ENCODE peak calls at places on chromosomes 5 and 9, in ten cellular contexts. D is naive thymus-derived CD8-positive, alpha-beta T cell; W is T-helper 9 cell; S is trophoblast cell; K is KBM-7; A is GM19239; G is kidney epithelial cell; H is T-helper 2 cell; E is activated T-cell treated with anti-CD3 and anti-CD28 coated beads for 1 hour; Y is nephron progenitor cell. P is an unnamed sample.

GRCh38 chr9:81069923-81070322 is 619.4 kb downstream of the TLE1 start:
- DNase-seq in D (no peak), W (no peak), S (no peak), K (no peak), A (no peak), G (no peak), H (no peak), E (no peak), Y (no peak), P (no peak)

GRCh38 chr5:146410272-146410671 is 36.9 kb upstream of the TCERG1 start:
- DNase-seq in D (no peak), W (no peak), S (no peak), K (no peak), A (no peak), G (no peak), H (no peak), E (no peak), Y (no peak), P (no peak)

GRCh38 chr5:158739941-158740340 is 359.8 kb downstream of the EBF1 start:
- DNase-seq in D (no peak), W (no peak), S (no peak), K (no peak), A (no peak), G (no peak), H (no peak), E (no peak), Y (no peak), P (no peak)

GRCh38 chr5:57745676-57746075 is 263.1 kb upstream of the ACTBL2 start:
- DNase-seq in D (no peak), W (no peak), S (no peak), K (no peak), A (no peak), G (no peak), H (no peak), E (no peak), Y (no peak), P (no peak)

GRCh38 chr5:60993875-60994571 is 49.0 kb downstream of the NDUFAF2 start:
- DNase-seq in D (no peak), W (no peak), S (no peak), K (no peak), A (no peak), G (no peak), H (no peak), E (no peak), Y (no peak), P (no peak)

GRCh38 chr5:157459715-157460599 is at the start of gene NIPAL4:
- DNase-seq in D (no peak), W (peak), S (no peak), K (no peak), A (no peak), G (no peak), H (no peak), E (peak), Y (peak), P (no peak)

GRCh38 chr5:69007726-69008368 is 86.0 kb upstream of the SLC30A5 start:
- DNase-seq in D (peak), W (peak), S (peak), K (peak), A (peak), G (peak), H (peak), E (peak), Y (peak), P (peak)

GRCh38 chr5:14327624-14328023 is 184.5 kb downstream of the TRIO start:
- DNase-seq in D (no peak), W (no peak), S (no peak), K (no peak), A (no peak), G (no peak), H (no peak), E (no peak), Y (no peak), P (no peak)

GRCh38 chr5:176391479-176391878 is 2.9 kb downstream of the HIGD2A start:
- DNase-seq in D (no peak), W (no peak), S (no peak), K (no peak), A (no peak), G (no peak), H (no peak), E (no peak), Y (no peak), P (no peak)

GRCh38 chr9:27365977-27366376 is 69.0 kb upstream of the EQTN start:
- DNase-seq in D (peak), W (no peak), S (peak), K (peak), A (no peak), G (no peak), H (no peak), E (no peak), Y (no peak), P (no peak)

GRCh38 chr9:113548221-113549041 is 84.9 kb downstream of the RGS3 start:
- DNase-seq in D (no peak), W (no peak), S (peak), K (peak), A (no peak), G (no peak), H (no peak), E (no peak), Y (no peak), P (no peak)

GRCh38 chr9:129440394-129441186 is 180.3 kb downstream of the C9orf50 start:
- DNase-seq in D (no peak), W (no peak), S (no peak), K (no peak), A (no peak), G (no peak), H (no peak), E (no peak), Y (no peak), P (no peak)

P was measured in NCI-H526 treated with DMSO at 0.1 percent for 48 hours.